ENCODE peak calls at places on chromosomes 2 and 18, in five cellular contexts. T is HFFc6; N is stimulated activated CD4-positive, alpha-beta T cell treated with anti-CD3 and anti-CD28 coated beads, Interleukin-12 subunit alpha, Interleukin-12 subunit beta, amount 100 ng/mL, for 48 hours; J is posterior cingulate gyrus; G is NCI-H345. X is an unnamed sample.

GRCh38 chr2:239936838-239937581 is 88.1 kb downstream of the NDUFA10 start:
- DNase-seq in T (no peak), N (no peak), J (peak; percentile 10), G (no peak), X (no peak)

GRCh38 chr2:54572262-54572635 is 116.1 kb downstream of the SPTBN1 start:
- DNase-seq in T (peak; percentile 58), N (no peak), J (no peak), G (peak; percentile 66), X (no peak)

GRCh38 chr2:12903272-12903671 is 186.5 kb downstream of the TRIB2 start:
- DNase-seq in T (no peak), N (no peak), J (no peak), G (no peak), X (no peak)

GRCh38 chr2:60313470-60314172 is 239.8 kb downstream of the BCL11A start:
- DNase-seq in T (no peak), N (no peak), J (no peak), G (no peak), X (no peak)

GRCh38 chr2:231716641-231717280 is 8.4 kb downstream of the PTMA start:
- DNase-seq in T (peak; percentile 51), N (no peak), J (no peak), G (no peak), X (no peak)

GRCh38 chr2:149739171-149739879 is 151.8 kb upstream of the MMADHC start:
- DNase-seq in T (peak; percentile 21), N (no peak), J (no peak), G (no peak), X (no peak)

GRCh38 chr2:105556366-105556765 is 157.5 kb upstream of the FHL2 start:
- DNase-seq in T (no peak), N (no peak), J (no peak), G (no peak), X (no peak)

GRCh38 chr18:26021061-26021754 is 69.2 kb downstream of the SS18 start:
- DNase-seq in T (no peak), N (no peak), J (no peak), G (no peak), X (no peak)

GRCh38 chr18:58785171-58785805 is 79.4 kb upstream of the ZNF532 start:
- DNase-seq in T (peak; percentile 91), N (no peak), J (no peak), G (no peak), X (no peak)

GRCh38 chr2:58904091-58904490 is 663.0 kb upstream of the FANCL start:
- DNase-seq in T (no peak), N (no peak), J (no peak), G (no peak), X (no peak)

GRCh38 chr18:48949051-48949605 is 1.6 kb downstream of the SMAD7 start:
- DNase-seq in T (no peak), N (no peak), J (no peak), G (no peak), X (peak; percentile 87)

GRCh38 chr2:144515694-144516416 is 4.1 kb downstream of the ZEB2 start:
- DNase-seq in T (no peak), N (peak; percentile 23), J (no peak), G (peak; percentile 25), X (peak; percentile 82)

GRCh38 chr2:19035238-19035637 is 323.2 kb downstream of the OSR1 start:
- DNase-seq in T (no peak), N (no peak), J (no peak), G (no peak), X (peak; percentile 33)

GRCh38 chr18:7696846-7697245 is 129.7 kb downstream of the PTPRM start:
- DNase-seq in T (peak; percentile 0), N (no peak), J (no peak), G (no peak), X (no peak)

GRCh38 chr2:42838133-42838532 is 45.8 kb upstream of the HAAO start:
- DNase-seq in T (no peak), N (no peak), J (no peak), G (no peak), X (no peak)

GRCh38 chr18:26637324-26637723 is 89.0 kb upstream of the KCTD1 start:
- DNase-seq in T (no peak), N (no peak), J (peak; percentile 37), G (no peak), X (no peak)

GRCh38 chr2:189192766-189193165 is 13.2 kb upstream of the COL5A2 start:
- DNase-seq in T (no peak), N (no peak), J (no peak), G (no peak), X (no peak)

GRCh38 chr2:68719912-68720311 is 14.7 kb upstream of the ARHGAP25 start:
- DNase-seq in T (no peak), N (no peak), J (no peak), G (no peak), X (no peak)

GRCh38 chr2:72415256-72415655 is 267.6 kb upstream of the CYP26B1 start:
- DNase-seq in T (peak; percentile 37), N (no peak), J (no peak), G (no peak), X (no peak)

GRCh38 chr2:66421618-66422017 is 13.3 kb upstream of the MEIS1 start:
- DNase-seq in T (no peak), N (no peak), J (no peak), G (no peak), X (no peak)

GRCh38 chr18:51716277-51716676 is 518.8 kb upstream of the MEX3C start:
- DNase-seq in T (no peak), N (no peak), J (no peak), G (no peak), X (no peak)

GRCh38 chr2:34492781-34493455 is 893.8 kb upstream of the FAM98A start:
- DNase-seq in T (no peak), N (no peak), J (no peak), G (no peak), X (no peak)